ENCODE peak calls at places on chromosome 2, in seven cellular contexts. One of them, this sample, is unnamed.

GRCh38 chr2:240856151-240856980 is 12.3 kb upstream of the AGXT start:
- DNase-seq in AG10803: no peak
- DNase-seq in MM.1S: no peak
- DNase-seq in hepatocyte: no peak
- DNase-seq in foreskin fibroblast: peak
- DNase-seq in RWPE2: no peak
- DNase-seq in fibroblast of mammary gland: no peak
- DNase-seq in this sample: no peak

GRCh38 chr2:10331702-10332401 is 29.1 kb downstream of the HPCAL1 start:
- DNase-seq in MM.1S: no peak
- DNase-seq in AG10803: no peak
- DNase-seq in hepatocyte: peak
- DNase-seq in fibroblast of mammary gland: no peak
- DNase-seq in RWPE2: no peak
- DNase-seq in foreskin fibroblast: no peak
- DNase-seq in this sample: no peak

GRCh38 chr2:225337183-225337582 is 62.3 kb upstream of the NYAP2 start:
- DNase-seq in AG10803: peak
- DNase-seq in foreskin fibroblast: peak
- DNase-seq in fibroblast of mammary gland: peak
- DNase-seq in hepatocyte: no peak
- DNase-seq in MM.1S: no peak
- DNase-seq in RWPE2: no peak
- DNase-seq in this sample: peak

GRCh38 chr2:120954939-120955338 is 219.3 kb downstream of the GLI2 start:
- DNase-seq in foreskin fibroblast: no peak
- DNase-seq in fibroblast of mammary gland: no peak
- DNase-seq in RWPE2: no peak
- DNase-seq in MM.1S: no peak
- DNase-seq in AG10803: no peak
- DNase-seq in hepatocyte: no peak
- DNase-seq in this sample: no peak

GRCh38 chr2:102803041-102803896 is 41.4 kb downstream of the TMEM182 start:
- DNase-seq in MM.1S: no peak
- DNase-seq in hepatocyte: no peak
- DNase-seq in fibroblast of mammary gland: no peak
- DNase-seq in RWPE2: no peak
- DNase-seq in foreskin fibroblast: no peak
- DNase-seq in AG10803: no peak
- DNase-seq in this sample: no peak

GRCh38 chr2:234292205-234292954 is 204.5 kb downstream of the ARL4C start:
- DNase-seq in hepatocyte: no peak
- DNase-seq in fibroblast of mammary gland: no peak
- DNase-seq in foreskin fibroblast: no peak
- DNase-seq in RWPE2: no peak
- DNase-seq in MM.1S: peak
- DNase-seq in AG10803: no peak
- DNase-seq in this sample: no peak

GRCh38 chr2:136327162-136327852 is 209.4 kb upstream of the CXCR4 start:
- DNase-seq in RWPE2: no peak
- DNase-seq in MM.1S: peak
- DNase-seq in AG10803: no peak
- DNase-seq in fibroblast of mammary gland: no peak
- DNase-seq in foreskin fibroblast: no peak
- DNase-seq in hepatocyte: peak
- DNase-seq in this sample: no peak

GRCh38 chr2:200065477-200065876 is 110.1 kb downstream of the MAIP1 start:
- DNase-seq in RWPE2: no peak
- DNase-seq in MM.1S: no peak
- DNase-seq in foreskin fibroblast: peak
- DNase-seq in hepatocyte: no peak
- DNase-seq in AG10803: no peak
- DNase-seq in fibroblast of mammary gland: no peak
- DNase-seq in this sample: no peak

GRCh38 chr2:233119806-233120205 is 59.7 kb downstream of the INPP5D start:
- DNase-seq in MM.1S: no peak
- DNase-seq in foreskin fibroblast: no peak
- DNase-seq in hepatocyte: no peak
- DNase-seq in AG10803: no peak
- DNase-seq in RWPE2: peak
- DNase-seq in fibroblast of mammary gland: no peak
- DNase-seq in this sample: no peak

GRCh38 chr2:127582863-127583861 is 47.7 kb downstream of the MYO7B start:
- DNase-seq in MM.1S: no peak
- DNase-seq in RWPE2: no peak
- DNase-seq in foreskin fibroblast: no peak
- DNase-seq in AG10803: no peak
- DNase-seq in fibroblast of mammary gland: no peak
- DNase-seq in hepatocyte: no peak
- DNase-seq in this sample: no peak

DNA sequence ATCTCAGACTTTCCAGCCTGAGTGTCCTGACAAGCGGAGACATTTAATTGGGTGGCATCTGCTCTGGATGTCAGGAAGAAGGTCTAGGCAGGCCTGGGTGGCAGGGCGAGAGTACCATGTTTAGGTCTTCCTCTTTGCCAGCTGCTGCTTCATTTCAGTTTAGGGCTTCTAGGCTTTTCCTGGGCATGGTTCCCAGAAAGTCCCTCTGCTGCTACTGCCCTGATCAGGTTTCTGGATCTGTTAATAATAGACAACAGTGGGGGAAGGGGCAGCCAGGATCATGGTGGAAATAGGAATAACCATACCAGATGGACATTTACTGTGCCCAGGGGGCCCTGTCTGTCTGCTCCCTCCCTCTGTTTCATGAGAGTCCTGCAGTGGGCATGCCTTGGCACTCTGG is 2.3 kb upstream of the PLCD4 start:
- DNase-seq in AG10803: peak
- DNase-seq in MM.1S: no peak
- DNase-seq in fibroblast of mammary gland: peak
- DNase-seq in hepatocyte: peak
- DNase-seq in RWPE2: no peak
- DNase-seq in foreskin fibroblast: peak
- DNase-seq in this sample: no peak
- H3K4me3 ChIP-seq in AG10803: no peak
- H3K4me3 ChIP-seq in MM.1S: no peak
- H3K4me3 ChIP-seq in fibroblast of mammary gland: no peak
- H3K4me3 ChIP-seq in hepatocyte: no peak
- H3K4me3 ChIP-seq in RWPE2: no peak
- H3K4me3 ChIP-seq in foreskin fibroblast: no peak
- H3K4me3 ChIP-seq in this sample: no peak

GRCh38 chr2:70190413-70191243 is at the start of gene C2orf42:
- DNase-seq in fibroblast of mammary gland: peak
- DNase-seq in foreskin fibroblast: peak
- DNase-seq in AG10803: peak
- DNase-seq in RWPE2: peak
- DNase-seq in MM.1S: peak
- DNase-seq in hepatocyte: peak
- DNase-seq in this sample: peak
- TF ChIP-seq CTCF in fibroblast of mammary gland: peak
- TF ChIP-seq CTCF in foreskin fibroblast: no peak
- TF ChIP-seq CTCF in AG10803: peak
- TF ChIP-seq CTCF in RWPE2: no peak
- TF ChIP-seq CTCF in MM.1S: peak
- TF ChIP-seq CTCF in hepatocyte: peak
- TF ChIP-seq CTCF in this sample: peak

DNA sequence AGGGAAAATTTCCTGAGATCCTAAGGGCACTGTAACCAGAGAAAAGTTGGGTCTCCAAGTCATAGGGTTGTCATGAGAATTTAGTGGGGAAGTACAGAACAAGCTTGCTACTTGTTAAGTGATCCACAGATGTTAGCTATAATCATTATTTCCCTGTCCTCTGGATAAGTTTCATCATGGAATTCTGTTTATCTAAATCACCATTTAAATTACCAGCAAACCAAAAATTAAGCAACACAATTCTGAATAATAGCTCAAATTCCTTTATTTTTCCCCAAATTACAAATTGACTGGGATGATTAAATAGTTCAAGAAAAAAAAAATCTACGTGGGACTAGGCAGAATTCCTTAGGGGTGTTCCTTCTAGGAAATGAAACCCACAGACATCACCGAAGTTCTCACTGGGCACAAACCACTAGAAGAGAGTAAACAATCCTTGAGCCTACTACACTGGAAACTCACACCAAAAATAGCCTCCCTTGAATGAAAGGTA is 159.5 kb downstream of the COL6A3 start:
- DNase-seq in fibroblast of mammary gland: peak
- DNase-seq in MM.1S: no peak
- DNase-seq in RWPE2: no peak
- DNase-seq in foreskin fibroblast: peak
- DNase-seq in AG10803: peak
- DNase-seq in hepatocyte: no peak
- DNase-seq in this sample: peak
- H3K4me3 ChIP-seq in fibroblast of mammary gland: no peak
- H3K4me3 ChIP-seq in MM.1S: no peak
- H3K4me3 ChIP-seq in RWPE2: no peak
- H3K4me3 ChIP-seq in foreskin fibroblast: no peak
- H3K4me3 ChIP-seq in AG10803: no peak
- H3K4me3 ChIP-seq in hepatocyte: no peak
- H3K4me3 ChIP-seq in this sample: no peak

GRCh38 chr2:161428240-161428587 is 12.1 kb downstream of the TBR1 start:
- DNase-seq in AG10803: no peak
- DNase-seq in foreskin fibroblast: no peak
- DNase-seq in MM.1S: no peak
- DNase-seq in fibroblast of mammary gland: no peak
- DNase-seq in hepatocyte: no peak
- DNase-seq in RWPE2: no peak
- DNase-seq in this sample: no peak
- TF ChIP-seq CTCF in AG10803: no peak
- TF ChIP-seq CTCF in foreskin fibroblast: no peak
- TF ChIP-seq CTCF in MM.1S: no peak
- TF ChIP-seq CTCF in fibroblast of mammary gland: no peak
- TF ChIP-seq CTCF in hepatocyte: no peak
- TF ChIP-seq CTCF in RWPE2: no peak
- TF ChIP-seq CTCF in this sample: no peak

DNA sequence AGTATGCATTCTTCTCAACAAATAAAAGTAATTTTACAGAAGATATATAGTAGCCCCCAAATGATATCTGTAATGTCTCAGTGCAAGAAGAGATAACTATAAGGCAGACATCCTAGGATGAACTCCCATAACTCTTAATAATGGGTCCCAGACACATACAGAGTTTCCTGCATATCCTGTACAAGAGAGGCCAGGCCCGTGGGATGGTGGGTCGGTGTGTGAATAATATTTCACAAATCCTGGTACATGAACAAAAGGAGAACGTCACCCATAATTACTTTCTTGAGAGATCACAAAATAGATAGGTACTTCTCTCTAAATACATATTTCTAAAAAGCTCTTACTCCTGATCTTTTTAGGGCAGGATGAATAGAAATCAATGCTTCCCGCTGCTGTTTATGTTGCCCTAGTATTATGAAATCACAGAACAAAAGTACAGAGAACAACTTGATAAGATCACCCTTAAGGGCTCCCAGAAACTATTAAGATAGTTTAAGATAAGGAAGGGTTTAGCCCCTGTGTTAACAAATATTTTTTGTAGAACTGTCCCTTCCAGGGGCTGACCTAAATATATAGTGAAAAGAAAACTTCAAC is 5.4 kb downstream of the IRS1 start:
- DNase-seq in AG10803: peak
- DNase-seq in hepatocyte: no peak
- DNase-seq in fibroblast of mammary gland: peak
- DNase-seq in MM.1S: no peak
- DNase-seq in RWPE2: no peak
- DNase-seq in foreskin fibroblast: no peak
- DNase-seq in this sample: no peak
- H3K4me3 ChIP-seq in AG10803: peak
- H3K4me3 ChIP-seq in hepatocyte: peak
- H3K4me3 ChIP-seq in fibroblast of mammary gland: peak
- H3K4me3 ChIP-seq in MM.1S: peak
- H3K4me3 ChIP-seq in RWPE2: peak
- H3K4me3 ChIP-seq in foreskin fibroblast: peak
- H3K4me3 ChIP-seq in this sample: peak